ENCODE peak calls at places on chromosomes 6 and 20, in eight cellular contexts. B is small intestine; K is heart right ventricle; O is GM12865; L is CD4-positive, alpha-beta memory T cell; D is CD8-positive, alpha-beta T cell; T is fibroblast of mammary gland; W is astrocyte of the spinal cord. I is an unnamed sample.

GRCh38 chr6:133889557-133890301 is 816 bp downstream of the TCF21 start:
- DNase-seq in D (no peak), L (no peak), O (no peak), T (no peak), K (peak), B (no peak), W (peak), I (peak)

GRCh38 chr6:99613705-99614429 is 7.2 kb downstream of the PRDM13 start:
- DNase-seq in D (no peak), O (peak), L (no peak), K (no peak), B (no peak), W (no peak), T (no peak), I (no peak)

GRCh38 chr20:23350855-23351838 is 556 bp downstream of the NXT1 start:
- DNase-seq in W (peak), B (peak), L (peak), D (peak), T (peak), K (no peak), O (peak), I (peak)

GRCh38 chr6:151068761-151069312 is 170.9 kb upstream of the AKAP12 start:
- DNase-seq in K (no peak), O (no peak), B (no peak), D (no peak), L (no peak), W (peak), T (peak), I (peak)

GRCh38 chr20:19460386-19460785 is 247.9 kb downstream of the SLC24A3 start:
- DNase-seq in D (no peak), L (no peak), K (no peak), B (no peak), T (peak), O (no peak), W (peak), I (peak)

GRCh38 chr6:54802775-54803631 is 43.6 kb upstream of the FAM83B start:
- DNase-seq in D (no peak), T (peak), W (peak), L (no peak), B (peak), O (no peak), K (no peak), I (peak)

GRCh38 chr6:63805808-63806572 is 170.4 kb downstream of the PHF3 start:
- DNase-seq in O (no peak), D (no peak), K (no peak), B (peak), T (peak), L (no peak), W (peak), I (peak)

GRCh38 chr6:80163754-80164187 is 57.3 kb downstream of the BCKDHB start:
- DNase-seq in W (peak), T (peak), L (no peak), K (no peak), O (peak), B (peak), D (no peak), I (peak)

GRCh38 chr20:32592022-32592421 is 6.9 kb upstream of the NOL4L start:
- DNase-seq in B (no peak), T (no peak), W (no peak), D (no peak), K (no peak), L (no peak), O (no peak), I (no peak)

GRCh38 chr6:69792292-69792691 is 4.5 kb downstream of the LMBRD1 start:
- DNase-seq in W (no peak), O (no peak), B (no peak), L (no peak), T (no peak), K (no peak), D (no peak), I (peak)

GRCh38 chr6:148835920-148836441 is 89.2 kb downstream of the UST start:
- DNase-seq in L (no peak), T (peak), W (peak), K (no peak), D (no peak), O (peak), B (no peak), I (peak)

GRCh38 chr6:158361961-158362634 is 49.8 kb downstream of the TULP4 start:
- DNase-seq in T (peak), L (no peak), D (no peak), K (no peak), B (no peak), W (peak), O (no peak), I (no peak)

GRCh38 chr6:63750400-63750799 is 114.8 kb downstream of the PHF3 start:
- DNase-seq in D (no peak), W (no peak), B (no peak), L (no peak), O (no peak), T (peak), K (no peak), I (no peak)

GRCh38 chr20:17562804-17563305 is 7.0 kb upstream of the DSTN start:
- DNase-seq in B (no peak), O (no peak), W (peak), T (peak), L (no peak), D (no peak), K (no peak), I (peak)

GRCh38 chr6:119284861-119285521 is 64.6 kb downstream of the MAN1A1 start:
- DNase-seq in L (peak), O (peak), W (no peak), T (no peak), K (no peak), B (peak), D (peak), I (no peak)

GRCh38 chr20:61566691-61567090 is 314.6 kb downstream of the CDH4 start:
- DNase-seq in O (no peak), K (no peak), W (no peak), B (no peak), L (no peak), D (no peak), T (no peak), I (no peak)

GRCh38 chr6:53703047-53703446 is 37.5 kb upstream of the KLHL31 start:
- DNase-seq in D (no peak), W (no peak), B (no peak), T (no peak), L (no peak), K (no peak), O (no peak), I (no peak)

GRCh38 chr6:39061182-39061581 is 12.6 kb downstream of the GLP1R start:
- DNase-seq in L (no peak), O (no peak), B (no peak), W (no peak), D (no peak), K (no peak), T (no peak), I (no peak)

GRCh38 chr6:147285087-147285855 is 81.1 kb downstream of the STXBP5 start:
- DNase-seq in B (peak), L (peak), T (peak), W (peak), O (peak), K (no peak), D (no peak), I (peak)

GRCh38 chr6:17986656-17987575 is 519 bp downstream of the KIF13A start:
- DNase-seq in D (no peak), L (no peak), W (peak), T (peak), O (peak), K (peak), B (peak), I (peak)

GRCh38 chr6:37257320-37257633 is 295 bp upstream of the TBC1D22B start:
- DNase-seq in L (no peak), B (no peak), K (no peak), T (no peak), D (no peak), O (no peak), W (no peak), I (no peak)
- H3K4me3 ChIP-seq in L (no peak), B (no peak), K (peak), T (peak), D (peak), O (peak), W (peak), I (peak)

GRCh38 chr6:12290490-12290820 is 294 bp downstream of the EDN1 start:
- DNase-seq in T (no peak), W (no peak), K (no peak), D (no peak), L (no peak), B (no peak), O (no peak), I (no peak)
- H3K4me3 ChIP-seq in T (peak), W (peak), K (peak), D (peak), L (no peak), B (peak), O (peak), I (peak)

GRCh38 chr6:106667022-106667402 is 37.6 kb downstream of the QRSL1 start:
- DNase-seq in D (no peak), L (no peak), K (no peak), W (no peak), O (no peak), B (no peak), T (no peak), I (no peak)

GRCh38 chr6:106662458-106662857 is 33.1 kb downstream of the QRSL1 start:
- DNase-seq in W (no peak), D (no peak), O (no peak), B (no peak), K (no peak), T (no peak), L (no peak), I (no peak)

GRCh38 chr6:106671651-106672050 is 42.3 kb downstream of the QRSL1 start:
- DNase-seq in W (no peak), K (no peak), O (no peak), D (no peak), B (no peak), L (no peak), T (no peak), I (no peak)

GRCh38 chr6:106670236-106670635 is 40.9 kb downstream of the QRSL1 start:
- DNase-seq in L (no peak), O (no peak), B (no peak), D (no peak), W (no peak), T (no peak), K (no peak), I (no peak)

DNA sequence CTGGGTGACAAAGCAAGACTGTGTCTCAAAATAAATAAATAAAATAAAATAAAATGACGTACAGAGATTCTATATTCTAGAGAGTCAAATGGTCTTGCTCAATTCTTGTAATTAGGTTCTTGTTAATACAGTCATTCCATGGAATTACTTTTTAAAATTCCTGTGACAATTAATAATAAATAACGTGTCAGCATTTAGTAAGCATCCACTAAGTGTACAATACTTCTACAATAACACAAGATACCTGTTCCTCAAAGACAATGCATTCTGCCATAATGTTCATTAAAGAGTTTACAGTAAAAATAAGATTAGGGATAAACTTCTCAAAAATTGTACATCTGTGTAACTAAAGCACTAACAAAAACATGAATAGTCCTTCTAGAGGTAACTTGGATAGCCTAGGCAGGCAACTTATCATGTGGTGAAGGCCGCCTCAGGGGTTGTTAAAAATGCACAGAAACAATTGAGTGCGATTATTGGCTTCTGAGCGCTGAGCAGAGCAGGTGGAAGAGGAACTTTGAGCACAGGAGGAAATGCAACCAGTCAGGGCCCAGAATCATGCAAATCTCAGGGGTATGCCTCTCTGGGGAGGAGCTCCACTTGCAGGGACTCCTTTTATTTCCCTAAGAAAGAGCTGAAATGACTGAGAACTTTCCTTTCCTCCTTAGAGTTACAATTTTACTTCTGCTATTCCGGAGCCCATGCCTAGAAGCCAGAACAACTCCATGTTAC is 37.1 kb downstream of the QRSL1 start:
- DNase-seq in O (peak), B (no peak), T (no peak), D (no peak), L (no peak), K (no peak), W (no peak), I (no peak)
- H3K4me3 ChIP-seq in O (no peak), B (no peak), T (no peak), D (no peak), L (no peak), K (no peak), W (no peak), I (no peak)

GRCh38 chr6:48280035-48280434 is 169.0 kb upstream of the PTCHD4 start:
- DNase-seq in K (no peak), T (no peak), O (no peak), W (no peak), B (no peak), D (no peak), L (no peak), I (no peak)
- H3K4me3 ChIP-seq in K (no peak), T (no peak), O (no peak), W (no peak), B (no peak), D (no peak), L (no peak), I (no peak)

GRCh38 chr6:159688977-159689376 is 4.1 kb downstream of the SOD2 start:
- DNase-seq in D (no peak), W (no peak), L (no peak), K (no peak), T (no peak), B (no peak), O (no peak), I (no peak)
- H3K4me3 ChIP-seq in D (no peak), W (no peak), L (no peak), K (no peak), T (no peak), B (no peak), O (no peak), I (peak)

GRCh38 chr20:10217517-10218410 is 866 bp upstream of the SNAP25 start:
- DNase-seq in L (no peak), D (no peak), T (peak), K (no peak), O (no peak), B (no peak), W (peak), I (peak)

GRCh38 chr20:10219993-10220750 is 1.5 kb downstream of the SNAP25 start:
- DNase-seq in T (no peak), W (no peak), D (no peak), L (no peak), O (no peak), B (no peak), K (no peak), I (no peak)

GRCh38 chr20:10221022-10221421 is 2.4 kb downstream of the SNAP25 start:
- DNase-seq in W (no peak), L (no peak), K (no peak), T (no peak), D (no peak), B (no peak), O (no peak), I (no peak)

GRCh38 chr20:10218536-10219451 is at the start of gene SNAP25:
- DNase-seq in L (peak), D (peak), T (peak), K (no peak), O (peak), W (peak), B (peak), I (peak)

GRCh38 chr20:10219452-10219791 is 792 bp downstream of the SNAP25 start:
- DNase-seq in L (peak), D (peak), W (peak), O (peak), K (peak), T (peak), B (peak), I (peak)
- H3K4me3 ChIP-seq in L (no peak), D (peak), W (peak), O (no peak), K (no peak), T (peak), B (no peak), I (peak)

DNA sequence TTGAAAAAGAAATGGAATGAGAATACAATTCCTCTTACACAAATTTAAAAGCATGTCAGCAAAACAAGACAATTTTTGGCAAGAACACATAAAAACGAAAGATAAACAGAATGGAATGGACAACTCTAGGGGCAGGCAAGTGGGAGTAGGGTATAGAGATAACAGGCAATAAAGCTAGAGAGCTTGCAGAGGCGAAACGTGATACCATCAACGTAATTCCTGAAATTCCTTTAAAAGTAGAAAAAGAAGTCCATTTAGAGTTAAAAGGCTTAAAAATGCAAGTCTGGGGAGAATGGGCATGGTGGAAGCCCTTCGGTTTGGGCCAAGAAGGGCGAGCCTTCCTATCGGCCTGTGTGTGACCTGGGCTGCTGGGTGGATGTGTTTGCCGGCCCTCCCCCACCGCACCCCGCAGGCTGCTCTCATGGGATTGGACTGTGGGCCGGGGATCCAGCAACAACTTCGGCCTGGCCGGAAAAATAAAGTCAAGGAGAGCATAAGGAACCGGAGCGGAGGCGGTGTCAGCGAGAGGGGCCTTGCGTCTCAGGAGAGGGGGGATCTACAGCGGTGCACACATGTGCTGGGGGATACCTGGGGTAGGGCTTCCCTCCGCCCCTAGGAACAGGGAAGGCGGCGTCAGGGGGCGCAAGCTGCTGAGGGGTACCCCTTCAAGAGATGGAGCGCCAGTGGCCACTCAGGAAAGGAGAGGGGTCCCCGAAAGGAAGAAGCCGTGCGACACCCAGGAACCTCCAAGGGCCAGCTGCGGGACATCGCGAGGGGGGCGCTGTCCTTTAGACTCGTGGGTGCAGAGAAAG is 4.1 kb downstream of the TMEM239 start:
- DNase-seq in K (peak), W (peak), T (peak), O (no peak), B (no peak), L (no peak), D (no peak), I (peak)
- H3K4me3 ChIP-seq in K (no peak), W (no peak), T (no peak), O (no peak), B (no peak), L (no peak), D (no peak), I (no peak)

DNA sequence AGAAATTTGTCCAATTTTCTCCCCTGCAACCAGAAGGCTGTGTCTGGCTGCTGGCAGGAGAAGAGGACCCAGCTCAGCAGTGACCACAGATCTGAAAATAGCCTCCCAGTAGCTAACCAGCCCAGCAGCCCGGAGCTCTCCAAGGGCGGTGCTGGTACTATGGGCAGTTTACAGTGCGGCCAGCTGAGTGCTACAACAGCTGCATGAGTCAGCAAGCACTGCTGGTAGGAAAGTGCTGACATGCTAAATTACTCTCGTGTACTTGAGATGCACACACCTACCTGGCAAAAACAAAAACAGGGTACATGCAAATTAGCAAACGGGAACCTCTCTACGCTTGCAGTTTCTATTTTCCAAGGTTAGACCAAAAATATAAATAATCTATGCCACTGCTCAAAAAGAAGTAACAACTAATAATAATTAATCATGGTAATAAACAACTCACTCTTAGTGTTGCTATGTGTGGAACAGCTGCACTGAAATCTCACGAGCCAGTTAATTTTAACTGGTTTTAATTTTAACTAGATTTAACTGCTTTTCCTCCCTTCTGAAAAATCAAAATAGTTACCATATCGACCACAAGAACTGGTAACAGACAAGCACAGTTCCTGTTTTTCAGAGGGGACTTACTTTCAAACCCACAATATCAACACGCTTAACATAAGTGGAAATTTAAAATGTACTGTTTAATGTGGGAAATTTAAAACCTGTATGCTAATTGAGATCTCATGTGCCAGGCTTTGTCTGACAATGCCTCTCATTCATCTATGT is 10.8 kb downstream of the BACH2 start:
- DNase-seq in W (peak), O (peak), L (peak), T (peak), D (no peak), K (peak), B (peak), I (peak)
- H3K4me3 ChIP-seq in W (no peak), O (peak), L (peak), T (no peak), D (peak), K (peak), B (no peak), I (no peak)

I was measured in fibroblast of pulmonary artery.